ENCODE peak calls at places on chromosomes 7 and 10, in nine cellular contexts. Q is transverse colon, X is stomach, M is HCT116, C is SK-N-SH, T is GM23338, Z is prostate gland, G is esophagus muscularis mucosa, F is endothelial cell of umbilical vein. B is an unnamed sample.

GRCh38 chr10:15780353-15781135 is 60.8 kb upstream of the ITGA8 start:
- DNase-seq in Q (no peak), X (no peak), M (no peak), C (no peak), T (no peak), Z (peak), G (no peak), F (peak), B (no peak)

GRCh38 chr10:100743626-100744135 is 1.7 kb upstream of the PAX2 start:
- DNase-seq in Q (peak), X (peak), M (peak), C (peak), T (peak), Z (no peak), G (no peak), F (peak), B (no peak)

GRCh38 chr7:95476904-95477594 is 8.7 kb upstream of the ASB4 start:
- DNase-seq in Q (peak), X (peak), M (peak), C (peak), T (peak), Z (peak), G (no peak), F (peak), B (no peak)

GRCh38 chr7:150964593-150965111 is 13.5 kb downstream of the KCNH2 start:
- DNase-seq in Q (peak), X (no peak), M (no peak), C (peak), T (peak), Z (no peak), G (no peak), F (no peak), B (no peak)

GRCh38 chr10:133133471-133134231 is 26.4 kb upstream of the KNDC1 start:
- DNase-seq in Q (no peak), X (no peak), M (no peak), C (peak), T (no peak), Z (no peak), G (no peak), F (no peak), B (no peak)

GRCh38 chr10:23358357-23358756 is 13.8 kb upstream of the C10orf67 start:
- DNase-seq in Q (no peak), X (no peak), M (no peak), C (no peak), T (peak), Z (no peak), G (no peak), F (no peak), B (no peak)

GRCh38 chr10:4662576-4663161 is 163.3 kb upstream of the AKR1E2 start:
- DNase-seq in Q (no peak), X (no peak), M (no peak), C (no peak), T (no peak), Z (no peak), G (no peak), F (no peak), B (no peak)

GRCh38 chr10:131844546-131845084 is 56.2 kb upstream of the PPP2R2D start:
- DNase-seq in Q (no peak), X (no peak), M (no peak), C (no peak), T (no peak), Z (no peak), G (no peak), F (no peak), B (no peak)

GRCh38 chr10:11835704-11836103 is 12.5 kb downstream of the PROSER2 start:
- DNase-seq in Q (no peak), X (no peak), M (no peak), C (no peak), T (no peak), Z (no peak), G (no peak), F (no peak), B (no peak)

GRCh38 chr7:92192326-92192725 is 13.4 kb upstream of the LRRD1 start:
- DNase-seq in Q (no peak), X (no peak), M (no peak), C (no peak), T (no peak), Z (no peak), G (no peak), F (no peak), B (no peak)

GRCh38 chr10:86258940-86259339 is 107.7 kb downstream of the GRID1 start:
- DNase-seq in Q (no peak), X (peak), M (no peak), C (peak), T (no peak), Z (no peak), G (no peak), F (no peak), B (no peak)

GRCh38 chr10:46310851-46311250 is 24.1 kb downstream of the ANTXRL start:
- DNase-seq in Q (no peak), X (peak), M (no peak), C (no peak), T (no peak), Z (no peak), G (no peak), F (no peak), B (no peak)

GRCh38 chr7:147981072-147981813 is 609.3 kb upstream of the C7orf33 start:
- DNase-seq in Q (no peak), X (no peak), M (no peak), C (no peak), T (no peak), Z (no peak), G (peak), F (no peak), B (no peak)

GRCh38 chr10:79070611-79071534 is 2.1 kb downstream of the ZMIZ1 start:
- DNase-seq in Q (peak), X (peak), M (no peak), C (peak), T (peak), Z (peak), G (peak), F (peak), B (no peak)

GRCh38 chr10:104318096-104318725 is 20.1 kb downstream of the ITPRIP start:
- DNase-seq in Q (no peak), X (no peak), M (no peak), C (no peak), T (no peak), Z (no peak), G (no peak), F (no peak), B (no peak)

GRCh38 chr7:49775065-49775948 is 1.9 kb downstream of the VWC2 start:
- DNase-seq in Q (peak), X (no peak), M (no peak), C (peak), T (peak), Z (no peak), G (no peak), F (no peak), B (no peak)

GRCh38 chr7:75679060-75679459 is 59.7 kb downstream of the HIP1 start:
- DNase-seq in Q (no peak), X (no peak), M (no peak), C (no peak), T (no peak), Z (no peak), G (no peak), F (no peak), B (no peak)

GRCh38 chr10:107169516-107169915 is 5.0 kb upstream of the SORCS1 start:
- DNase-seq in Q (no peak), X (no peak), M (no peak), C (peak), T (no peak), Z (no peak), G (no peak), F (no peak), B (no peak)

GRCh38 chr7:157692156-157693011 is 355.6 kb downstream of the DNAJB6 start:
- DNase-seq in Q (no peak), X (no peak), M (no peak), C (no peak), T (no peak), Z (no peak), G (no peak), F (no peak), B (no peak)

GRCh38 chr7:12731214-12731656 is 43.8 kb downstream of the ARL4A start:
- DNase-seq in Q (no peak), X (no peak), M (peak), C (no peak), T (peak), Z (no peak), G (no peak), F (peak), B (no peak)

GRCh38 chr10:78741541-78741940 is 327.2 kb upstream of the ZMIZ1 start:
- DNase-seq in Q (no peak), X (no peak), M (no peak), C (no peak), T (no peak), Z (no peak), G (no peak), F (no peak), B (no peak)

GRCh38 chr7:158863611-158864506 is 7.5 kb downstream of the DYNC2I1 start:
- DNase-seq in Q (peak), X (peak), M (peak), C (peak), T (peak), Z (peak), G (no peak), F (peak), B (no peak)

GRCh38 chr7:117750612-117751563 is 122.4 kb downstream of the CTTNBP2 start:
- DNase-seq in Q (no peak), X (no peak), M (no peak), C (peak), T (peak), Z (no peak), G (no peak), F (peak), B (no peak)

GRCh38 chr10:58266826-58267712 is 625 bp downstream of the IPMK start:
- DNase-seq in Q (peak), X (peak), M (no peak), C (peak), T (peak), Z (peak), G (peak), F (peak), B (peak)
- TF ChIP-seq POLR2AphosphoS5 in Q (peak), X (no peak), M (no peak), C (no peak), T (no peak), Z (peak), G (peak), F (no peak), B (no peak)

DNA sequence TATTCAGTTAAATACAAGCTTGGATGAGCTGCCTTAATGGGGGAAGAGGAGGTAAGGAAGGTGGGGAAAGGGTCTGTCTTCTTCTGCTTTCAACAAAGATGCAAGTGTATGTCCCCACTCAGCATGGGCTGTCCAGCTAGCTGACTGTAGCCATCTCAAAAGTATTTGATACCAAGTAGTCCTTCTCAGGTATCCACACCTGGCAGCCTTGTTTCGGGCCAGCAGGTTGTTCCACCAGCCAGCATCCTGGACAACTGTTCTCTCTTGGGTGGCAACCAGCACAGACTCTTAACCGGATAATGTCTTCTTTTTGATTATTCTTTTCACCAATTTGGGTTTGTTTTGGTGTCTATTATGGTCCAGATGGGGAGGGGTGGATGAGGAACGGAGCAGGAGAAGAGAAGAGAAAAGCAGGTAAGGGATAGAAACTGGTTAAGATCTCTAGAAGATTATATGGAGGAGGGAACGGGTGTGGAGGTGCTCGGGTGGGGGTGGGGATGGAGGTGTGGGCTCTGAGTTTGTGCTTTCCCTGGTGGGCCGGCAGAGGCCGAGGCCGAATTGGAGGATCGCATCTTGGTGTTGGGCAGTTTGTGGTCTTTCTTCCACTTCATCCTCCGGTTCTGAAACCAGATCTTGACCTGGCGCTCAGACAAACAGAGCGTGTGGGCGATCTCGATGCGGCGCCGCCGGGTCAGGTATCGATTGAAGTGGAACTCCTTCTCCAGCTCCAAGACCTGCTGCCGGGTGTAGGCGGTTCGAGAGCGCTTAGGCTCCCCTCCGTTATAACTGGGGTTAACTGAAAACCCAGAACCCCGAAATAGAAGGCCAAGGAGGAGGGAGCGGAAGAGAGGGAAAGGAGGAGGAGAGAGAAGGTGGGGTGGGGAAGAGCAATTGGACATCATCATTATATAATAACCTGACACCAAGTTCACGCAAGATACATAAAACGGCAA is 1.5 kb downstream of the HOXA4 start:
- DNase-seq in Q (no peak), X (no peak), M (no peak), C (no peak), T (no peak), Z (no peak), G (no peak), F (no peak), B (no peak)
- H3K4me3 ChIP-seq in Q (peak), X (peak), M (no peak), C (no peak), T (no peak), Z (peak), G (peak), F (no peak), B (no peak)

GRCh38 chr10:24992512-24993133 is 23.3 kb downstream of the ENKUR start:
- DNase-seq in Q (no peak), X (no peak), M (no peak), C (no peak), T (no peak), Z (no peak), G (no peak), F (no peak), B (no peak)

GRCh38 chr10:24993237-24993958 is 22.6 kb downstream of the ENKUR start:
- DNase-seq in Q (no peak), X (no peak), M (no peak), C (no peak), T (no peak), Z (no peak), G (no peak), F (no peak), B (no peak)

GRCh38 chr10:24991298-24991697 is 24.7 kb downstream of the ENKUR start:
- DNase-seq in Q (no peak), X (no peak), M (no peak), C (no peak), T (no peak), Z (no peak), G (no peak), F (no peak), B (no peak)

GRCh38 chr10:24989867-24990266 is 26.1 kb downstream of the ENKUR start:
- DNase-seq in Q (no peak), X (no peak), M (no peak), C (no peak), T (no peak), Z (no peak), G (no peak), F (peak), B (no peak)

GRCh38 chr10:24988831-24989769 is 26.9 kb downstream of the ENKUR start:
- DNase-seq in Q (no peak), X (no peak), M (no peak), C (no peak), T (no peak), Z (no peak), G (no peak), F (no peak), B (no peak)
- TF ChIP-seq POLR2AphosphoS5 in Q (no peak), X (no peak), M (no peak), C (no peak), T (no peak), Z (no peak), G (no peak), F (no peak), B (no peak)

DNA sequence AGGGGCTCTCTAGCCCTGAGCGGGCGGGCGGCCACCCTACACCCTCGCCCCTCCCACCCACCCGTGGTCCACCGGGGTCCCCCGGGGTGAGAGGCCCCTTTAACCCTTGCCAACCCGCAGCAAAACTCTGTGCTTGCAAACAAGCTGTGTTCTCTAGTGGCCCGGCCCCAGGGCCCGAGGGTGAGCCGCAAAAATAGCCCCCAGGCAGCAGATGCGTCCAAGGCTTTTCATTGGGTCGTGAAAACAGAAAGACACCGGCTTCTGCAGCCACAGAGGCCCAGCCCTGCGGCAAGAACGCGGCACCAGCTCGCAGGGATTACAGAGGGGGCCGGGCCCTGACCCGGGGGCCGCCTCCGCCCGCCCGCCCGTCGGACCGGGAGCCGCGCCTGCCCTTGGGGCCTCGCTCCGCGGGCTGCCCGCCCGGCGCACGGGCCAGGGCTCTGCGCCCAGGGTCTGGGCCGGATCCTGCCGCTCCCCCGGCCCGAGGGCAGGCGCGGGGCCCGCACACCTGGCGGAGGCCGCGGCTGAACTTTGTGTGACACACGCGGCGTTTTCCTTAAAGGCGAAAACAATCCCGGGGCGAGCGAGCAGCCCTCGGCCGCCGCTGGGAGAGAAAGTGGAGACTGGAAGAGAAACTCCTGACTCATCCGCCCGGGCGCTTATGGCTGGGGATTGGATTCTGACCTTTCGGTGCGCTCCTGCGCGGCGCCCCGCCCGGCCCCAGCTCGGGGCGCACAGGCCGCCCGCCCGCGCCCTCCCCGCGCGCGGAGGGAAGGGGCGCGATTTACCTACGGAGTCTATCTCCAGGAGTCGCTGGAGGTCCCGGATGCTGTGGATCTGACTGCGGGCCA is 2.8 kb downstream of the PDGFA start:
- DNase-seq in Q (peak), X (peak), M (no peak), C (no peak), T (peak), Z (no peak), G (no peak), F (peak), B (no peak)
- H3K4me3 ChIP-seq in Q (peak), X (peak), M (peak), C (peak), T (peak), Z (peak), G (peak), F (peak), B (peak)

GRCh38 chr7:136865236-136865635 is 3.2 kb upstream of the CHRM2 start:
- DNase-seq in Q (no peak), X (no peak), M (no peak), C (no peak), T (no peak), Z (no peak), G (no peak), F (no peak), B (no peak)
- TF ChIP-seq POLR2AphosphoS5 in Q (no peak), X (no peak), M (no peak), C (no peak), T (no peak), Z (no peak), G (no peak), F (no peak), B (no peak)

GRCh38 chr10:66925896-66926719 is at the start of gene LRRTM3:
- DNase-seq in Q (peak), X (peak), M (peak), C (peak), T (peak), Z (peak), G (no peak), F (peak), B (peak)
- H3K4me3 ChIP-seq in Q (no peak), X (peak), M (peak), C (peak), T (peak), Z (no peak), G (peak), F (no peak), B (peak)

B was measured in Panc1.